ENCODE peak calls at places on chromosomes 11 and 22, in seven cellular contexts. L is NCI-H1436, J is germinal center, N is renal cortical epithelial cell, O is GM03348, X is HT-29, G is cardiac fibroblast. T is an unnamed sample.
A peak's percentile ranks its signal among the peaks of the same experiment; 100 is the strongest.

GRCh38 chr22:20186183-20186870 is 35.5 kb upstream of the CCDC188 start:
- DNase-seq in L (no peak), J (no peak), N (no peak), O (no peak), X (no peak), G (no peak), T (no peak)

GRCh38 chr11:15770798-15771414 is 585.4 kb downstream of the SOX6 start:
- DNase-seq in L (peak; percentile 4), J (peak; percentile 17), N (peak; percentile 15), O (peak; percentile 37), X (peak; percentile 72), G (peak; percentile 55), T (peak; percentile 41)

GRCh38 chr11:76321820-76322524 is 59.0 kb downstream of the THAP12 start:
- DNase-seq in L (no peak), J (no peak), N (no peak), O (no peak), X (no peak), G (no peak), T (no peak)

GRCh38 chr11:125289419-125290088 is 125.0 kb downstream of the PKNOX2 start:
- DNase-seq in L (no peak), J (no peak), N (peak; percentile 3), O (no peak), X (no peak), G (peak; percentile 28), T (no peak)

GRCh38 chr11:57427692-57428082 is 766 bp upstream of the SLC43A3 start:
- DNase-seq in L (no peak), J (no peak), N (no peak), O (peak; percentile 67), X (no peak), G (peak; percentile 94), T (no peak)

GRCh38 chr11:14642873-14643696 is 519 bp upstream of the PDE3B start:
- DNase-seq in L (no peak), J (no peak), N (no peak), O (no peak), X (peak; percentile 45), G (no peak), T (no peak)

GRCh38 chr11:32255876-32256275 is 165.0 kb downstream of the RCN1 start:
- DNase-seq in L (no peak), J (no peak), N (no peak), O (no peak), X (no peak), G (no peak), T (no peak)

GRCh38 chr11:123202155-123202714 is 7.2 kb upstream of the CLMP start:
- DNase-seq in L (no peak), J (no peak), N (no peak), O (no peak), X (no peak), G (peak; percentile 84), T (peak; percentile 87)

GRCh38 chr22:17155941-17156340 is 3.1 kb downstream of the HDHD5 start:
- DNase-seq in L (no peak), J (no peak), N (no peak), O (no peak), X (no peak), G (no peak), T (no peak)

GRCh38 chr11:61162092-61162935 is 1.1 kb upstream of the VPS37C start:
- DNase-seq in L (peak; percentile 49), J (no peak), N (peak; percentile 90), O (no peak), X (peak; percentile 66), G (peak; percentile 41), T (peak; percentile 17)

GRCh38 chr22:26725012-26725676 is 67.8 kb downstream of the MIAT start:
- DNase-seq in L (no peak), J (no peak), N (no peak), O (peak; percentile 35), X (no peak), G (no peak), T (no peak)

GRCh38 chr11:125215951-125216350 is 51.4 kb downstream of the PKNOX2 start:
- DNase-seq in L (no peak), J (no peak), N (no peak), O (no peak), X (no peak), G (no peak), T (peak; percentile 16)

GRCh38 chr11:72721689-72722049 is 30.5 kb downstream of the ARAP1 start:
- DNase-seq in L (no peak), J (peak; percentile 43), N (no peak), O (peak; percentile 54), X (no peak), G (peak; percentile 62), T (no peak)

GRCh38 chr11:57493507-57494503 is 21.7 kb downstream of the SLC43A1 start:
- DNase-seq in L (peak; percentile 71), J (peak; percentile 81), N (peak; percentile 45), O (no peak), X (peak; percentile 87), G (peak; percentile 50), T (peak; percentile 35)

GRCh38 chr11:75536786-75537629 is 11.3 kb upstream of the GDPD5 start:
- DNase-seq in L (no peak), J (peak; percentile 69), N (peak; percentile 35), O (no peak), X (peak; percentile 69), G (no peak), T (no peak)

GRCh38 chr11:112082729-112083128 is 3.8 kb downstream of the TIMM8B start:
- DNase-seq in L (no peak), J (no peak), N (peak; percentile 65), O (peak; percentile 37), X (no peak), G (peak; percentile 18), T (peak; percentile 95)

GRCh38 chr11:96147186-96147585 is 195.8 kb downstream of the MAML2 start:
- DNase-seq in L (no peak), J (no peak), N (no peak), O (no peak), X (no peak), G (no peak), T (no peak)

GRCh38 chr22:50015451-50016307 is 3.1 kb upstream of the IL17REL start:
- DNase-seq in L (no peak), J (no peak), N (no peak), O (no peak), X (no peak), G (no peak), T (no peak)

GRCh38 chr22:36879775-36880174 is 19.0 kb downstream of the NCF4 start:
- DNase-seq in L (no peak), J (no peak), N (no peak), O (peak; percentile 71), X (no peak), G (peak; percentile 35), T (no peak)

GRCh38 chr22:27585141-27585540 is 216.4 kb downstream of the MN1 start:
- DNase-seq in L (no peak), J (no peak), N (no peak), O (no peak), X (no peak), G (no peak), T (no peak)

GRCh38 chr11:62602141-62603071 is 741 bp upstream of the MTA2 start:
- DNase-seq in L (peak; percentile 54), J (peak; percentile 51), N (no peak), O (peak; percentile 88), X (peak; percentile 90), G (peak; percentile 79), T (no peak)

GRCh38 chr11:2740275-2740940 is 40.6 kb upstream of the KCNQ1OT1 start:
- DNase-seq in L (no peak), J (no peak), N (no peak), O (no peak), X (no peak), G (no peak), T (no peak)

GRCh38 chr22:45844009-45844408 is 133.0 kb downstream of the WNT7B start:
- DNase-seq in L (no peak), J (no peak), N (no peak), O (no peak), X (no peak), G (no peak), T (no peak)

GRCh38 chr11:9951714-9952275 is 287.9 kb downstream of the SWAP70 start:
- DNase-seq in L (no peak), J (no peak), N (no peak), O (no peak), X (no peak), G (peak; percentile 71), T (no peak)

GRCh38 chr11:133747409-133747808 is 97.9 kb downstream of the SPATA19 start:
- DNase-seq in L (no peak), J (no peak), N (no peak), O (no peak), X (no peak), G (no peak), T (no peak)

GRCh38 chr22:29253561-29254282 is 14.1 kb downstream of the RHBDD3 start:
- DNase-seq in L (no peak), J (no peak), N (no peak), O (no peak), X (no peak), G (no peak), T (no peak)

GRCh38 chr11:66840317-66841091 is 2.7 kb upstream of the RCE1 start:
- DNase-seq in L (no peak), J (no peak), N (no peak), O (no peak), X (no peak), G (no peak), T (peak; percentile 12)

GRCh38 chr11:35077709-35078695 is 61.0 kb upstream of the CD44 start:
- DNase-seq in L (no peak), J (no peak), N (peak; percentile 99), O (no peak), X (peak; percentile 71), G (no peak), T (peak; percentile 87)

GRCh38 chr11:28542556-28542955 is 434.4 kb downstream of the METTL15 start:
- DNase-seq in L (no peak), J (no peak), N (peak; percentile 65), O (no peak), X (no peak), G (no peak), T (no peak)

GRCh38 chr22:37182101-37182948 is 5.7 kb downstream of the C1QTNF6 start:
- DNase-seq in L (no peak), J (no peak), N (no peak), O (no peak), X (no peak), G (no peak), T (no peak)

GRCh38 chr11:34492806-34493414 is 20.7 kb downstream of the ELF5 start:
- DNase-seq in L (peak; percentile 50), J (peak; percentile 47), N (peak; percentile 70), O (peak; percentile 76), X (peak; percentile 94), G (peak; percentile 71), T (peak; percentile 59)

GRCh38 chr11:47611240-47611863 is 17.1 kb upstream of the C1QTNF4 start:
- DNase-seq in L (no peak), J (peak; percentile 52), N (no peak), O (no peak), X (no peak), G (no peak), T (no peak)

GRCh38 chr11:14336507-14337503 is 22.2 kb downstream of the RRAS2 start:
- DNase-seq in L (no peak), J (no peak), N (peak; percentile 93), O (peak; percentile 64), X (no peak), G (peak; percentile 46), T (peak; percentile 94)

GRCh38 chr11:129720994-129721393 is 94.7 kb upstream of the TMEM45B start:
- DNase-seq in L (no peak), J (no peak), N (no peak), O (no peak), X (no peak), G (no peak), T (no peak)

GRCh38 chr11:122721964-122722266 is 66.4 kb downstream of the UBASH3B start:
- DNase-seq in L (no peak), J (no peak), N (peak; percentile 47), O (peak; percentile 71), X (no peak), G (peak; percentile 76), T (peak; percentile 84)

GRCh38 chr11:74138572-74138971 is 32.2 kb downstream of the C2CD3 start:
- DNase-seq in L (no peak), J (no peak), N (peak; percentile 99), O (peak; percentile 79), X (peak; percentile 96), G (peak; percentile 89), T (peak; percentile 89)

GRCh38 chr11:82229346-82229745 is 504.3 kb downstream of the FAM181B start:
- DNase-seq in L (no peak), J (peak; percentile 3), N (peak; percentile 34), O (no peak), X (peak; percentile 66), G (peak; percentile 10), T (peak; percentile 3)

GRCh38 chr22:27107824-27108223 is 450.4 kb downstream of the MIAT start:
- DNase-seq in L (no peak), J (no peak), N (peak; percentile 98), O (peak; percentile 78), X (peak; percentile 31), G (peak; percentile 87), T (peak; percentile 91)